ENCODE peak calls at places on chromosomes 3 and 15, in five cellular contexts. S is ascending aorta, Y is fibroblast of pulmonary artery, L is PC-3, P is heart left ventricle. W is an unnamed sample.
A peak's percentile ranks its signal among the peaks of the same experiment; 100 is the strongest.

GRCh38 chr3:141454906-141455602 is 31.8 kb upstream of the RASA2 start:
- DNase-seq in S (no peak), Y (peak; percentile 89), L (peak; percentile 87), P (no peak), W (no peak)

GRCh38 chr15:67133738-67134576 is 68.6 kb downstream of the SMAD3 start:
- DNase-seq in S (no peak), Y (peak; percentile 59), L (no peak), P (peak; percentile 44), W (no peak)

GRCh38 chr3:195248281-195248680 is 22.7 kb downstream of the XXYLT1 start:
- DNase-seq in S (no peak), Y (peak; percentile 23), L (no peak), P (no peak), W (no peak)

GRCh38 chr3:67635806-67636205 is 18.6 kb downstream of the SUCLG2 start:
- DNase-seq in S (no peak), Y (no peak), L (no peak), P (no peak), W (no peak)

GRCh38 chr3:192299921-192300320 is 427.4 kb downstream of the FGF12 start:
- DNase-seq in S (no peak), Y (no peak), L (no peak), P (no peak), W (no peak)

GRCh38 chr15:57100136-57100539 is 181.7 kb downstream of the TCF12 start:
- DNase-seq in S (no peak), Y (no peak), L (no peak), P (no peak), W (no peak)

GRCh38 chr3:166274996-166275395 is 437.8 kb upstream of the BCHE start:
- DNase-seq in S (no peak), Y (no peak), L (no peak), P (no peak), W (no peak)

GRCh38 chr3:47295976-47296375 is 13.2 kb downstream of the KLHL18 start:
- DNase-seq in S (no peak), Y (no peak), L (no peak), P (no peak), W (no peak)

GRCh38 chr15:100094127-100094510 is 247.7 kb downstream of the ADAMTS17 start:
- DNase-seq in S (no peak), Y (no peak), L (no peak), P (no peak), W (no peak)

GRCh38 chr3:128006471-128007424 is 45.5 kb upstream of the SEC61A1 start:
- DNase-seq in S (peak; percentile 72), Y (no peak), L (no peak), P (no peak), W (no peak)

GRCh38 chr3:48919215-48920138 is 835 bp downstream of the ARIH2 start:
- DNase-seq in S (peak; percentile 77), Y (peak; percentile 53), L (peak; percentile 64), P (peak; percentile 23), W (no peak)

DNA sequence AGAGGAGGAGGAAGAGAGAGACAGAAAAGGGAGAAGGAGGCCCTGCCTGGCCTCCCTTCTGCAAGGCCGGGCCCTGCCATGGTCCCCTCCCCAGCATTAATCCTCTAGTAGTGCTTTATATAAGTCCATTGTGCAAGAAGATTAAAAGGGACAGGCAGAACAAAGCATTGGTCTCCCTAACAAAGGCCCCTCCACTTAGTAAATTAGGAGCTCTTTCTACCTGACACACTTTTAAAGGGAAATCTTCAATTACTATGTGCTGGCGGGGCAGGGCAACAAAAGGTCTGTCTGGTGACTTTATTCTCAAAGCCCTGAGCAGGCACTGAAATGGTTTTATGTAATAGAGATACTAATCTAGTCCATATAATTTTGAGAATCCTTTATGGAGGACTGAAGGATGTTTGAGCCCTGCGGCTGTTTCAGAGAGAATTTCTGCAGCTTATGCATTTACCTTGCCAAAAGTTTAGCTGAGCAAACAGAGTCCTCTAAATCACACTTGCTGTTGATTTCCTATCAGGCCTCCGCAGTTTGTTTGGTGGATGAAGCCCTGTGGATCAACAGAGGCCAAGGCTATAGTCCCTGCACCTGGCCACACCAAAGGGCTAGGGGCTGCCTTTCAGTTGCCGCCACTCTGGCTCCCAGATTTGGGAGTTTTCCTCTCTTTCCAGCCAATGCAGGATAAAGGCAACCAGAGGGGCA is 148.1 kb downstream of the MEGF11 start:
- DNase-seq in S (no peak), Y (no peak), L (no peak), P (no peak), W (no peak)
- H3K4me3 ChIP-seq in S (no peak overlapping the region), Y (no peak overlapping the region), L (no peak overlapping the region), P (no peak overlapping the region), W (no peak overlapping the region)

DNA sequence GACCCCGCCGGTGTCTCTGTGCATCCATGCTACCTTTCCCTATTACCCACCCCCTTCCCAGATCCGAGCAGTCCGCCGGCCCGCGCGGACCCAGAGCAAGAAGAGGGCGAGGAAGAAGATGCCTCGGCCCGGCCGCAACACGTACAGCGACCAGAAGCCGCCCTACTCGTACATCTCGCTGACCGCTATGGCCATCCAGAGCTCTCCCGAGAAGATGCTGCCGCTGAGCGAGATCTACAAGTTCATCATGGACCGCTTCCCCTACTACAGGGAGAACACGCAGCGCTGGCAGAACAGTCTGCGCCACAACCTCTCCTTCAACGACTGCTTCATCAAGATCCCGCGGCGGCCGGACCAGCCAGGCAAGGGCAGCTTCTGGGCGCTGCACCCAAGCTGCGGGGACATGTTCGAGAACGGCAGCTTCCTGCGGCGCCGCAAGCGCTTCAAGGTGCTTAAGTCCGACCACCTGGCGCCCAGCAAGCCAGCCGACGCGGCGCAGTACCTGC is 788 bp downstream of the FOXB1 start:
- DNase-seq in S (no peak), Y (peak; percentile 23), L (no peak), P (no peak), W (no peak)
- H3K4me3 ChIP-seq in S (peak overlapping the region; percentile 56), Y (no peak overlapping the region), L (no peak overlapping the region), P (no peak overlapping the region), W (peak overlapping the region; percentile 72)

GRCh38 chr3:105745046-105745445 is 123.8 kb downstream of the CBLB start:
- DNase-seq in S (no peak), Y (no peak), L (no peak), P (no peak), W (no peak)

GRCh38 chr3:105746226-105746996 is 122.4 kb downstream of the CBLB start:
- DNase-seq in S (no peak), Y (peak; percentile 18), L (no peak), P (no peak), W (no peak)

GRCh38 chr3:105747621-105748165 is 121.1 kb downstream of the CBLB start:
- DNase-seq in S (no peak), Y (no peak), L (no peak), P (no peak), W (no peak)

GRCh38 chr3:105744202-105744601 is 124.6 kb downstream of the CBLB start:
- DNase-seq in S (no peak), Y (no peak), L (no peak), P (no peak), W (no peak)

DNA sequence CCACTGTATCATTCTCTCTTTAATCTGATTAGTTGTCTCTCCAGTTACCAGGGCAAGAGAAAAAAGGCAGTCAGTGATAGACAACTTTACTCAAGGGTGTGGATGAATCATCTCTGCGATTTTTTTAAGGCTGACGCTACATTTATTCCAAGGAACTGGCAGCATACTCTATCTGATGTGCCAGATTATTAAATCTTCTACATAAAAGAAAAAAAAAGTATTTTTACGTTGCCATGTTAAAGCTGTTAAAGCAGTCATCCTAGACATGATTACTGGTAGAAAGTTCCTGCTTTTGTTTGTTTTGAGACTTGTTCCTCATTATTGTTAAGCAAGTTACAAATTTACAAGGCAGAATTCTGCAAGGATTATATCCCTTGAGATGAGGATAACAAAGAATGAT is 121.8 kb downstream of the CBLB start:
- DNase-seq in S (no peak), Y (peak; percentile 75), L (peak; percentile 32), P (no peak), W (no peak)
- H3K4me3 ChIP-seq in S (no peak overlapping the region), Y (no peak overlapping the region), L (no peak overlapping the region), P (no peak overlapping the region), W (no peak overlapping the region)

GRCh38 chr15:90660195-90660995 is 56.8 kb upstream of the BLM start:
- DNase-seq in S (peak; percentile 88), Y (peak; percentile 80), L (peak; percentile 77), P (peak; percentile 75), W (peak; percentile 65)
- H3K4me3 ChIP-seq in S (peak overlapping the region; percentile 33), Y (no peak overlapping the region), L (no peak overlapping the region), P (no peak overlapping the region), W (peak overlapping the region; percentile 42)

GRCh38 chr3:45601156-45601555 is 6.6 kb downstream of the LIMD1 start:
- DNase-seq in S (no peak), Y (no peak), L (no peak), P (no peak), W (no peak)
- H3K4me3 ChIP-seq in S (no peak overlapping the region), Y (no peak overlapping the region), L (no peak overlapping the region), P (no peak overlapping the region), W (no peak overlapping the region)

GRCh38 chr15:60757831-60758570 is 279.1 kb upstream of the ICE2 start:
- DNase-seq in S (no peak), Y (no peak), L (no peak), P (no peak), W (no peak)
- H3K4me3 ChIP-seq in S (no peak overlapping the region), Y (no peak overlapping the region), L (no peak overlapping the region), P (no peak overlapping the region), W (no peak overlapping the region)

GRCh38 chr3:10469406-10470119 is 35.8 kb downstream of the ATP2B2 start:
- DNase-seq in S (no peak), Y (no peak), L (no peak), P (no peak), W (no peak)
- H3K4me3 ChIP-seq in S (no peak overlapping the region), Y (no peak overlapping the region), L (no peak overlapping the region), P (no peak overlapping the region), W (no peak overlapping the region)